ENCODE peak calls at places on chromosomes 11 and 22, in nine cellular contexts. One of them, this sample, is unnamed.

GRCh38 chr11:111779118-111779517 is 12.9 kb upstream of the PPP2R1B start:
- DNase-seq in cardiac fibroblast: no peak
- DNase-seq in heart right ventricle: no peak
- DNase-seq in HCT116: no peak
- DNase-seq in pancreas: no peak
- DNase-seq in colonic mucosa: no peak
- DNase-seq in foreskin fibroblast: no peak
- DNase-seq in SJCRH30: no peak
- DNase-seq in adipocyte: no peak
- DNase-seq in this sample: no peak

GRCh38 chr22:27135582-27135981 is 478.2 kb downstream of the MIAT start:
- DNase-seq in HCT116: no peak
- DNase-seq in colonic mucosa: no peak
- DNase-seq in pancreas: no peak
- DNase-seq in cardiac fibroblast: peak; percentile 77
- DNase-seq in SJCRH30: peak; percentile 28
- DNase-seq in heart right ventricle: no peak
- DNase-seq in adipocyte: no peak
- DNase-seq in foreskin fibroblast: peak; percentile 46
- DNase-seq in this sample: peak; percentile 74

GRCh38 chr11:44016546-44017442 is 31.0 kb upstream of the ACCSL start:
- DNase-seq in colonic mucosa: no peak
- DNase-seq in adipocyte: no peak
- DNase-seq in cardiac fibroblast: no peak
- DNase-seq in SJCRH30: no peak
- DNase-seq in HCT116: no peak
- DNase-seq in pancreas: no peak
- DNase-seq in heart right ventricle: no peak
- DNase-seq in foreskin fibroblast: no peak
- DNase-seq in this sample: no peak

GRCh38 chr11:128471138-128471661 is 116.2 kb downstream of the ETS1 start:
- DNase-seq in cardiac fibroblast: no peak
- DNase-seq in colonic mucosa: no peak
- DNase-seq in foreskin fibroblast: no peak
- DNase-seq in heart right ventricle: no peak
- DNase-seq in HCT116: no peak
- DNase-seq in pancreas: no peak
- DNase-seq in adipocyte: no peak
- DNase-seq in SJCRH30: no peak
- DNase-seq in this sample: no peak

GRCh38 chr22:24497879-24498278 is 2.7 kb downstream of the UPB1 start:
- DNase-seq in foreskin fibroblast: no peak
- DNase-seq in adipocyte: no peak
- DNase-seq in SJCRH30: no peak
- DNase-seq in cardiac fibroblast: no peak
- DNase-seq in HCT116: no peak
- DNase-seq in colonic mucosa: no peak
- DNase-seq in heart right ventricle: no peak
- DNase-seq in pancreas: no peak
- DNase-seq in this sample: no peak

GRCh38 chr22:19824197-19825015 is 30.3 kb downstream of the GNB1L start:
- DNase-seq in heart right ventricle: no peak
- DNase-seq in SJCRH30: peak; percentile 80
- DNase-seq in HCT116: no peak
- DNase-seq in cardiac fibroblast: no peak
- DNase-seq in colonic mucosa: peak; percentile 12
- DNase-seq in foreskin fibroblast: no peak
- DNase-seq in pancreas: no peak
- DNase-seq in adipocyte: no peak
- DNase-seq in this sample: no peak

GRCh38 chr11:134228625-134229024 is 4.2 kb downstream of the VPS26B start:
- DNase-seq in SJCRH30: no peak
- DNase-seq in pancreas: no peak
- DNase-seq in colonic mucosa: no peak
- DNase-seq in cardiac fibroblast: no peak
- DNase-seq in HCT116: no peak
- DNase-seq in heart right ventricle: no peak
- DNase-seq in foreskin fibroblast: peak; percentile 80
- DNase-seq in adipocyte: peak; percentile 54
- DNase-seq in this sample: no peak

GRCh38 chr11:130389315-130389935 is 39.0 kb downstream of the ADAMTS8 start:
- DNase-seq in cardiac fibroblast: peak; percentile 13
- DNase-seq in HCT116: no peak
- DNase-seq in colonic mucosa: peak; percentile 63
- DNase-seq in SJCRH30: no peak
- DNase-seq in heart right ventricle: peak; percentile 55
- DNase-seq in pancreas: no peak
- DNase-seq in foreskin fibroblast: no peak
- DNase-seq in adipocyte: no peak
- DNase-seq in this sample: peak; percentile 24

GRCh38 chr11:7551571-7551970 is 37.8 kb downstream of the PPFIBP2 start:
- DNase-seq in foreskin fibroblast: peak; percentile 56
- DNase-seq in HCT116: no peak
- DNase-seq in heart right ventricle: no peak
- DNase-seq in SJCRH30: no peak
- DNase-seq in adipocyte: peak; percentile 82
- DNase-seq in cardiac fibroblast: peak; percentile 65
- DNase-seq in colonic mucosa: no peak
- DNase-seq in pancreas: no peak
- DNase-seq in this sample: no peak

GRCh38 chr22:11616811-11617210 is 3911.2 kb upstream of the OR11H1 start:
- DNase-seq in HCT116: no peak
- DNase-seq in adipocyte: no peak
- DNase-seq in cardiac fibroblast: no peak
- DNase-seq in pancreas: no peak
- DNase-seq in SJCRH30: no peak
- DNase-seq in foreskin fibroblast: no peak
- DNase-seq in colonic mucosa: no peak
- DNase-seq in heart right ventricle: no peak
- DNase-seq in this sample: no peak

GRCh38 chr22:45298934-45299505 is 10.7 kb upstream of the FAM118A start:
- DNase-seq in heart right ventricle: no peak
- DNase-seq in colonic mucosa: no peak
- DNase-seq in HCT116: no peak
- DNase-seq in foreskin fibroblast: no peak
- DNase-seq in adipocyte: no peak
- DNase-seq in pancreas: no peak
- DNase-seq in SJCRH30: no peak
- DNase-seq in cardiac fibroblast: no peak
- DNase-seq in this sample: no peak

GRCh38 chr11:109983358-109983757 is 109.8 kb upstream of the ZC3H12C start:
- DNase-seq in pancreas: no peak
- DNase-seq in colonic mucosa: no peak
- DNase-seq in SJCRH30: no peak
- DNase-seq in heart right ventricle: no peak
- DNase-seq in HCT116: no peak
- DNase-seq in foreskin fibroblast: no peak
- DNase-seq in adipocyte: no peak
- DNase-seq in cardiac fibroblast: no peak
- DNase-seq in this sample: no peak

GRCh38 chr11:88886796-88887195 is 179.0 kb downstream of the GRM5 start:
- DNase-seq in SJCRH30: peak; percentile 71
- DNase-seq in cardiac fibroblast: peak; percentile 54
- DNase-seq in pancreas: no peak
- DNase-seq in HCT116: peak; percentile 55
- DNase-seq in foreskin fibroblast: peak; percentile 34
- DNase-seq in adipocyte: peak; percentile 24
- DNase-seq in heart right ventricle: no peak
- DNase-seq in colonic mucosa: peak; percentile 33
- DNase-seq in this sample: peak; percentile 11

GRCh38 chr11:47477323-47477722 is 28.4 kb upstream of the RAPSN start:
- DNase-seq in adipocyte: peak; percentile 26
- DNase-seq in pancreas: no peak
- DNase-seq in heart right ventricle: no peak
- DNase-seq in foreskin fibroblast: peak; percentile 44
- DNase-seq in colonic mucosa: no peak
- DNase-seq in HCT116: no peak
- DNase-seq in SJCRH30: no peak
- DNase-seq in cardiac fibroblast: peak; percentile 52
- DNase-seq in this sample: peak; percentile 77

GRCh38 chr11:134510641-134511040 is 98.6 kb upstream of the B3GAT1 start:
- DNase-seq in colonic mucosa: no peak
- DNase-seq in foreskin fibroblast: no peak
- DNase-seq in HCT116: no peak
- DNase-seq in pancreas: no peak
- DNase-seq in adipocyte: no peak
- DNase-seq in cardiac fibroblast: no peak
- DNase-seq in heart right ventricle: no peak
- DNase-seq in SJCRH30: no peak
- DNase-seq in this sample: no peak

GRCh38 chr11:46361283-46362145 is 14.3 kb downstream of the DGKZ start:
- DNase-seq in foreskin fibroblast: peak; percentile 74
- DNase-seq in pancreas: peak; percentile 71
- DNase-seq in SJCRH30: peak; percentile 86
- DNase-seq in heart right ventricle: peak; percentile 74
- DNase-seq in cardiac fibroblast: peak; percentile 65
- DNase-seq in adipocyte: peak; percentile 18
- DNase-seq in colonic mucosa: no peak
- DNase-seq in HCT116: no peak
- DNase-seq in this sample: peak; percentile 69
- H3K4me3 ChIP-seq in foreskin fibroblast: no peak overlapping the region
- H3K4me3 ChIP-seq in pancreas: no peak overlapping the region
- H3K4me3 ChIP-seq in SJCRH30: peak overlapping the region; percentile 44
- H3K4me3 ChIP-seq in heart right ventricle: peak overlapping the region; percentile 31
- H3K4me3 ChIP-seq in cardiac fibroblast: peak overlapping the region; percentile 18
- H3K4me3 ChIP-seq in adipocyte: no peak overlapping the region
- H3K4me3 ChIP-seq in colonic mucosa: peak overlapping the region; percentile 24
- H3K4me3 ChIP-seq in HCT116: no peak overlapping the region
- H3K4me3 ChIP-seq in this sample: peak overlapping the region; percentile 35

DNA sequence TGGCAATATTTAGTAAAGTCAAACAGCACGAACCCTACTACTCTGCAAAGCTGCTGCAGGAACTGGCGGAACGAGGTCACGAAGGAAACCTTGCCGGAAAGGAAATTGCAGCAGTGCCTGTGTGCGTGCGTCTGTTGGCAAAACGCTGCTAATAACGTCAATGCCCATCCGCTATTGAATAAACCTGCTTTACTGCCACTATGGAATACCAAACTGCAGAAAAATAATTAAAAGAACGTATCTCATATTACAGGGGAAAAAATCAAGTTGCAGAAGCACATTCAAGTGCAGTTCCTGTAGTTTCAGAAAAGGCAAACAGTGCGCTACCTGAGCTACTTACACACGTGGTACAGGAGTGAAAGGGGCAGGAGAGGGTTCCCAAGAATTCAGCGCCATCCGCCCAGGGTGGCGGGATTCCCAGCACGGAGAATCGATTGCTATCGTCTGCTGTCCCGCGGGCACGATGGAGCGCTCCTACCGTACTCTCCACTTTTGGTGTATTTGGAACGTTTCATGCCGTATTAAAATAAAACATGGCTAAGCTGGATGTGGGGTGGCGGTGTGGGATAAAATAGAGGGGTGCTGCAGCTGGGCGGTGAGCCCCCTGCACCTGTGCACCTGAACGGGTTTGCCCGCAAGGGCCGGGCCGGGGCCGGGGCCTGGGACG is 516 bp upstream of the NADSYN1 start:
- DNase-seq in adipocyte: peak; percentile 2
- DNase-seq in cardiac fibroblast: peak; percentile 72
- DNase-seq in SJCRH30: no peak
- DNase-seq in foreskin fibroblast: peak; percentile 58
- DNase-seq in HCT116: no peak
- DNase-seq in heart right ventricle: peak; percentile 34
- DNase-seq in pancreas: no peak
- DNase-seq in colonic mucosa: peak; percentile 63
- DNase-seq in this sample: peak; percentile 37
- H3K4me3 ChIP-seq in adipocyte: peak overlapping the region; percentile 86
- H3K4me3 ChIP-seq in cardiac fibroblast: peak overlapping the region; percentile 62
- H3K4me3 ChIP-seq in SJCRH30: peak overlapping the region; percentile 97
- H3K4me3 ChIP-seq in foreskin fibroblast: peak overlapping the region; percentile 90
- H3K4me3 ChIP-seq in HCT116: no peak overlapping the region
- H3K4me3 ChIP-seq in heart right ventricle: peak overlapping the region; percentile 54
- H3K4me3 ChIP-seq in pancreas: peak overlapping the region; percentile 57
- H3K4me3 ChIP-seq in colonic mucosa: peak overlapping the region; percentile 91
- H3K4me3 ChIP-seq in this sample: peak overlapping the region; percentile 65

GRCh38 chr11:19774817-19775600 is 62.4 kb downstream of the NAV2 start:
- DNase-seq in cardiac fibroblast: no peak
- DNase-seq in HCT116: no peak
- DNase-seq in foreskin fibroblast: no peak
- DNase-seq in adipocyte: no peak
- DNase-seq in heart right ventricle: no peak
- DNase-seq in pancreas: no peak
- DNase-seq in SJCRH30: no peak
- DNase-seq in colonic mucosa: no peak
- DNase-seq in this sample: peak; percentile 19

GRCh38 chr11:19775622-19776021 is 63.0 kb downstream of the NAV2 start:
- DNase-seq in SJCRH30: no peak
- DNase-seq in cardiac fibroblast: no peak
- DNase-seq in heart right ventricle: no peak
- DNase-seq in colonic mucosa: no peak
- DNase-seq in foreskin fibroblast: no peak
- DNase-seq in pancreas: no peak
- DNase-seq in adipocyte: no peak
- DNase-seq in HCT116: no peak
- DNase-seq in this sample: no peak

GRCh38 chr11:19779740-19780139 is 67.1 kb downstream of the NAV2 start:
- DNase-seq in heart right ventricle: no peak
- DNase-seq in HCT116: no peak
- DNase-seq in cardiac fibroblast: no peak
- DNase-seq in foreskin fibroblast: no peak
- DNase-seq in pancreas: no peak
- DNase-seq in adipocyte: no peak
- DNase-seq in colonic mucosa: no peak
- DNase-seq in SJCRH30: no peak
- DNase-seq in this sample: no peak

GRCh38 chr11:19777032-19777341 is 64.3 kb downstream of the NAV2 start:
- DNase-seq in cardiac fibroblast: peak; percentile 19
- DNase-seq in foreskin fibroblast: no peak
- DNase-seq in SJCRH30: no peak
- DNase-seq in heart right ventricle: no peak
- DNase-seq in pancreas: peak; percentile 81
- DNase-seq in adipocyte: peak; percentile 73
- DNase-seq in colonic mucosa: peak; percentile 51
- DNase-seq in HCT116: no peak
- DNase-seq in this sample: no peak

GRCh38 chr11:19777342-19778102 is 64.9 kb downstream of the NAV2 start:
- DNase-seq in colonic mucosa: peak; percentile 52
- DNase-seq in foreskin fibroblast: no peak
- DNase-seq in adipocyte: peak; percentile 51
- DNase-seq in pancreas: no peak
- DNase-seq in SJCRH30: no peak
- DNase-seq in HCT116: no peak
- DNase-seq in heart right ventricle: no peak
- DNase-seq in cardiac fibroblast: peak; percentile 62
- DNase-seq in this sample: peak; percentile 77
- H3K4me3 ChIP-seq in colonic mucosa: peak overlapping the region; percentile 53
- H3K4me3 ChIP-seq in foreskin fibroblast: peak overlapping the region; percentile 33
- H3K4me3 ChIP-seq in adipocyte: peak overlapping the region; percentile 67
- H3K4me3 ChIP-seq in pancreas: peak overlapping the region; percentile 62
- H3K4me3 ChIP-seq in SJCRH30: no peak overlapping the region
- H3K4me3 ChIP-seq in HCT116: no peak overlapping the region
- H3K4me3 ChIP-seq in heart right ventricle: peak overlapping the region; percentile 45
- H3K4me3 ChIP-seq in cardiac fibroblast: peak overlapping the region; percentile 45
- H3K4me3 ChIP-seq in this sample: peak overlapping the region; percentile 47

GRCh38 chr11:2927493-2927800 is 1.8 kb downstream of the PHLDA2 start:
- DNase-seq in adipocyte: no peak
- DNase-seq in HCT116: no peak
- DNase-seq in SJCRH30: no peak
- DNase-seq in cardiac fibroblast: no peak
- DNase-seq in colonic mucosa: no peak
- DNase-seq in heart right ventricle: no peak
- DNase-seq in foreskin fibroblast: no peak
- DNase-seq in pancreas: no peak
- DNase-seq in this sample: no peak
- H3K4me3 ChIP-seq in adipocyte: no peak overlapping the region
- H3K4me3 ChIP-seq in HCT116: peak overlapping the region; percentile 61
- H3K4me3 ChIP-seq in SJCRH30: no peak overlapping the region
- H3K4me3 ChIP-seq in cardiac fibroblast: peak overlapping the region; percentile 77
- H3K4me3 ChIP-seq in colonic mucosa: peak overlapping the region; percentile 81
- H3K4me3 ChIP-seq in heart right ventricle: no peak overlapping the region
- H3K4me3 ChIP-seq in foreskin fibroblast: peak overlapping the region; percentile 89
- H3K4me3 ChIP-seq in pancreas: no peak overlapping the region
- H3K4me3 ChIP-seq in this sample: peak overlapping the region; percentile 87

This sample was measured in brain microvascular endothelial cell.